ENCODE peak calls at places on chromosomes 3 and 15, in six cellular contexts. S, H, V, X, J and Y are unnamed samples.

GRCh38 chr3:58049143-58049785 is 41.0 kb downstream of the FLNB start:
- DNase-seq in S (peak; percentile 56), H (no peak), V (peak; percentile 98), X (peak; percentile 86), J (no peak), Y (no peak)

GRCh38 chr3:40990062-40990456 is 209.2 kb upstream of the CTNNB1 start:
- DNase-seq in S (no peak), H (no peak), V (no peak), X (no peak), J (no peak), Y (no peak)

GRCh38 chr15:78244101-78244500 is 9.7 kb upstream of the ACSBG1 start:
- DNase-seq in S (peak; percentile 32), H (no peak), V (no peak), X (no peak), J (no peak), Y (no peak)

GRCh38 chr3:10248984-10249748 is 907 bp downstream of the TATDN2 start:
- DNase-seq in S (no peak), H (peak; percentile 63), V (no peak), X (no peak), J (peak; percentile 80), Y (no peak)

GRCh38 chr3:28476194-28476593 is 127.6 kb upstream of the AZI2 start:
- DNase-seq in S (no peak), H (peak; percentile 51), V (peak; percentile 26), X (no peak), J (no peak), Y (peak; percentile 3)

GRCh38 chr15:101064795-101065569 is 145.8 kb downstream of the LRRK1 start:
- DNase-seq in S (no peak), H (no peak), V (no peak), X (no peak), J (peak; percentile 63), Y (no peak)

GRCh38 chr3:40864146-40864782 is 335.0 kb upstream of the CTNNB1 start:
- DNase-seq in S (no peak), H (peak; percentile 4), V (no peak), X (no peak), J (no peak), Y (no peak)

GRCh38 chr15:78243491-78243941 is 9.2 kb upstream of the ACSBG1 start:
- DNase-seq in S (peak; percentile 73), H (no peak), V (no peak), X (no peak), J (no peak), Y (no peak)

GRCh38 chr15:56468271-56468912 is 3.5 kb upstream of the MNS1 start:
- DNase-seq in S (no peak), H (peak; percentile 62), V (no peak), X (no peak), J (no peak), Y (no peak)

GRCh38 chr15:100057281-100057680 is 284.5 kb downstream of the ADAMTS17 start:
- DNase-seq in S (no peak), H (no peak), V (no peak), X (no peak), J (no peak), Y (no peak)

GRCh38 chr3:62098646-62099365 is 274.5 kb downstream of the FEZF2 start:
- DNase-seq in S (no peak), H (no peak), V (no peak), X (no peak), J (no peak), Y (no peak)

GRCh38 chr3:183033746-183034145 is 53.4 kb upstream of the DCUN1D1 start:
- DNase-seq in S (no peak), H (no peak), V (no peak), X (no peak), J (no peak), Y (no peak)

GRCh38 chr3:78798266-78798832 is 969.4 kb downstream of the ROBO1 start:
- DNase-seq in S (no peak), H (no peak), V (no peak), X (no peak), J (no peak), Y (no peak)

GRCh38 chr3:111681705-111682426 is 86.7 kb upstream of the ZBED2 start:
- DNase-seq in S (no peak), H (no peak), V (no peak), X (no peak), J (no peak), Y (no peak)